ENCODE peak calls at places on chromosomes 1 and 21, in five cellular contexts. M is GM06990, E is astrocyte of the cerebellum, O is GM23338, U is nephron progenitor cell. R is an unnamed sample.

GRCh38 chr1:198337886-198338285 is 181.1 kb downstream of the NEK7 start:
- DNase-seq in U (no peak), E (no peak), M (no peak), O (no peak), R (no peak)

GRCh38 chr1:102434421-102434820 is 437.7 kb upstream of the OLFM3 start:
- DNase-seq in O (peak), M (no peak), E (no peak), U (peak), R (no peak)

GRCh38 chr21:28447453-28447852 is 545.2 kb downstream of the LTN1 start:
- DNase-seq in O (no peak), M (no peak), U (no peak), E (no peak), R (no peak)

GRCh38 chr1:181044449-181044966 is 10.7 kb downstream of the MR1 start:
- DNase-seq in M (peak), O (no peak), U (no peak), E (no peak), R (no peak)

GRCh38 chr1:36913523-36914060 is 120.7 kb downstream of the GRIK3 start:
- DNase-seq in E (no peak), U (peak), O (peak), M (no peak), R (no peak)

GRCh38 chr1:90023691-90024090 is 28.8 kb downstream of the ZNF326 start:
- DNase-seq in U (no peak), M (no peak), O (no peak), E (no peak), R (no peak)

GRCh38 chr1:108615544-108615943 is 45.3 kb downstream of the HENMT1 start:
- DNase-seq in E (no peak), M (no peak), O (no peak), U (no peak), R (no peak)

GRCh38 chr1:112387807-112388206 is 8.2 kb upstream of the CTTNBP2NL start:
- DNase-seq in O (no peak), M (no peak), U (no peak), E (no peak), R (no peak)

GRCh38 chr1:1440941-1441888 is 5.7 kb downstream of the VWA1 start:
- DNase-seq in O (peak), E (no peak), M (peak), U (peak), R (no peak)

GRCh38 chr1:90220941-90221693 is 226.2 kb downstream of the ZNF326 start:
- DNase-seq in O (no peak), E (no peak), U (no peak), M (no peak), R (no peak)

GRCh38 chr1:51622455-51622913 is 5.6 kb downstream of the OSBPL9 start:
- DNase-seq in E (peak), U (no peak), O (peak), M (no peak), R (no peak)

GRCh38 chr1:5986018-5986417 is 6.2 kb downstream of the NPHP4 start:
- DNase-seq in M (no peak), O (no peak), E (no peak), U (no peak), R (no peak)

GRCh38 chr1:180380259-180381183 is 121.9 kb downstream of the ACBD6 start:
- DNase-seq in M (no peak), E (no peak), U (no peak), O (no peak), R (no peak)

GRCh38 chr1:8910331-8910730 is 31.8 kb upstream of the ENO1 start:
- DNase-seq in E (no peak), O (no peak), M (no peak), U (no peak), R (no peak)
- TF ChIP-seq CTCF in E (no peak), O (no peak), M (no peak), U (no peak), R (no peak)

DNA sequence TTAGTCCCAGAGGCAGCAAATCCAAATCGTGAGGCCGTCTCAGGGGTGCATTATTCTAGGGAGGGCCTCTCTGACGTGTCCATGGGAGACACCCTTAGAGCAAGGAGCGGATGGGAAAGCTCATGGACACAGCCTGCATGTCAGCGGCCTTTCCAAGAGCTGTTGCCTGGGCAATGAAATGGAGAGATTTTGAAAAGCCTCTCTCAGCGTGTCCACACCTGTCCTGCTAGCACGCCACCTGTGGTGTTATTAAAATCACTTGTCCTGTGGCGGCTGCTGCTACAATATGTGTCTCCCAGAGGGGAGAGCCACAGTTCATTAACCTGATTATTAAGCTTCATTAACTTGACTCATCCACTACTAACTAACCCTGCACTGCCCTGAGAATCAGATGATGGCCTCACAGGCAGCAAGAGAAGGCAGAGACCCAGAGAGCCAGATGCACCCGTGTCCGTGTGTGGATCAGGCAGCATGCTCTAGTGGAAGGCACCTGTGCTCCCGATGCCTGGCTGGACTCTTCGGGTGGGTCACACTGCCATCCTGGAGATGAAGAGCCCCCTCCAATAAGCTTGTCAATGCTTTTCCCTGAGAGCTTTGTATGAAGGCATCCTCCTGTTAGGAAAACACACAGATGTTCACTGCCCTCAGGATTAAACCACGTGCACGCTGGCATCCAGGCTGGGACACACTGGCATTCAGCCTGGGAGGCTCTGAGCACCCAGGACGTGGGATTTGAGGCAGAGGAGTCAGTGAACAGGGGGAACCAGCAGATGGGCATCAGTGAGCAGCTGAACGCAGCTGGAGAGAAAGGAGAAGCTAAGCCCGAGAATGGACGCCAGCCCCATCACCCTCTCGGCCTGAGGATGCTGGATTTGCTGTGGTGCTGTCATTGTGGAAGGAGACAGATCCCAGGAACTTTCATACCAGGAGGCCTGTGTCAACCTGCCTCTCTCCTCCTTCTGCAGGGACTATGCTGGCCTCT is 133.1 kb downstream of the PGBD5 start:
- DNase-seq in O (no peak), U (no peak), M (no peak), E (no peak), R (no peak)
- TF ChIP-seq CTCF in O (no peak), U (no peak), M (no peak), E (no peak), R (no peak)

GRCh38 chr1:81388435-81388834 is 412.3 kb upstream of the ADGRL2 start:
- DNase-seq in U (no peak), O (no peak), E (no peak), M (no peak), R (no peak)
- TF ChIP-seq CTCF in U (no peak), O (no peak), E (no peak), M (no peak), R (no peak)

DNA sequence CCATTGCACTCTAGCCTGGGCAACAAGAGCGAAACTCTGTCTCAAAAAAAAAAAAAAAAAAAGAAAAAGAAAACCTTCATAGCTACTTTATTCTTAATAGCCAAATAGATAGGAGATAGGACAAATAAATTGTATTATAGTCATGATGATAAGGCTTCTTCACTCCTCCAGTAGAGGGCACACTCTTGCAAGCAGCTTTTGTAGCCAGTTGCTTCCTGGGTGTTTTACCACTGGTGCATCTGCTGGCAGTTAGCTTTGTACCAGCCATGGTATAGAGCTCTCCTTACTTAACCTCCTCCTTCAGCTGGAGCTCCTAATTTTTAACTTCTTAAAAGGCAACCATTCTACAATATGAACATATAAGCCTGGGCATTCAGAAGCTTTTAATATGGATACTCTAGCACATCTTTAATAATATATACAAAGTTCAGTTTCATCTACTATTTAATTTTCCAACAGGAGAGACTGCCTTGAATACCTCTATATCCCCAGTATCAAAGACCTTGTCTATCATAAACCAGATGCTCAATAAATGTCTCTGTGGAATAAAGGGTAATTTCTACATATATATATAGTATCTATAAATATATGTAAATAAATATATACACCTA is 35.8 kb downstream of the EVI5 start:
- DNase-seq in E (peak), O (peak), U (no peak), M (peak), R (peak)
- TF ChIP-seq CTCF in E (peak), O (peak), U (peak), M (peak), R (peak)

GRCh38 chr1:235918032-235918431 is 51.3 kb upstream of the LYST start:
- DNase-seq in U (no peak), O (no peak), E (no peak), M (no peak), R (no peak)

GRCh38 chr1:235920596-235921375 is 54.1 kb upstream of the LYST start:
- DNase-seq in M (no peak), O (no peak), E (no peak), U (no peak), R (no peak)

GRCh38 chr1:235919127-235919796 is 52.6 kb upstream of the LYST start:
- DNase-seq in U (no peak), O (no peak), E (no peak), M (no peak), R (no peak)

GRCh38 chr1:235918481-235918880 is 51.8 kb upstream of the LYST start:
- DNase-seq in U (no peak), M (no peak), O (no peak), E (no peak), R (no peak)

DNA sequence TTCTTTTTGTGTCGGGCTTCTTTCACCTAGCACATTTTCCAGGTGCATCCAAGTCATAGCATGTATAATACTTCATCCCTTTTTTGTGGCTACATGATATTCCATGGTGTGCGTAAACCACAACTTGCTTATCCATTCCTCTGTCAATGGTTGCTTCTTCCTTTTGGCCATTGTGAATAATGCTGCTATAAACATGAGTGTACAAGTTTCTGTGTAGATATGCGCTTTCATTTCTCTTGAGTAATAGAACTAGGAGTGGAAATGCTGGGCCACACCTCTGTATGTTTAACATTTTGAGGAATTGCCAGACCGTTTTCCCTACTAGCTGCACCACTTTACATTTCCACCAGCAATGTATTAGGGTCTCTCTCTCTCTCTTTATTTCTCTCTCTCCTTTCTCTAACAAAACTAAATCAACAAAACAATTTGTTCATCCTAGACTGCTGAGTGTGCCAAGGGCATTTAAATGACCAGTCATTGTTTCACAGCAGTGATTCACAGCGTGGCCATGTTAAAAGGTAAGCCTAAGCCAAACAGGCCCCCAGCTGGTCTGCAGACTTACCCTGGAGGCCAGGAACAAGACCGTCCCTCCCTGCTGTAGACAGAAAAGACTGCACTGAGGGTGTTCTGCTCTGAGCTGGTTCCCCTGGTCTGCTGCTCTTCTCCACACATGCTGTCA is 53.2 kb upstream of the LYST start:
- DNase-seq in O (no peak), U (no peak), M (no peak), E (peak), R (no peak)
- TF ChIP-seq CTCF in O (no peak), U (no peak), M (no peak), E (no peak), R (no peak)